ENCODE peak calls at places on chromosome 10, in five cellular contexts. One of them, this sample, is unnamed.
A peak's percentile ranks its signal among the peaks of the same experiment; 100 is the strongest.

GRCh38 chr10:130935051-130935450 is 376.5 kb downstream of the TCERG1L start:
- DNase-seq in heart right ventricle: no peak
- DNase-seq in SK-N-SH: no peak
- DNase-seq in cardiac muscle cell: no peak
- DNase-seq in hepatocyte: peak; percentile 52
- DNase-seq in this sample: no peak

GRCh38 chr10:59557642-59558041 is 152.0 kb downstream of the SLC16A9 start:
- DNase-seq in heart right ventricle: no peak
- DNase-seq in SK-N-SH: no peak
- DNase-seq in cardiac muscle cell: peak; percentile 60
- DNase-seq in hepatocyte: no peak
- DNase-seq in this sample: no peak

GRCh38 chr10:101060036-101060950 is 1.5 kb upstream of the KAZALD1 start:
- DNase-seq in heart right ventricle: peak; percentile 93
- DNase-seq in SK-N-SH: peak; percentile 73
- DNase-seq in cardiac muscle cell: peak; percentile 93
- DNase-seq in hepatocyte: peak; percentile 96
- DNase-seq in this sample: peak; percentile 97

GRCh38 chr10:110421512-110422138 is 76.1 kb upstream of the DUSP5 start:
- DNase-seq in heart right ventricle: no peak
- DNase-seq in SK-N-SH: no peak
- DNase-seq in cardiac muscle cell: no peak
- DNase-seq in hepatocyte: no peak
- DNase-seq in this sample: no peak

GRCh38 chr10:116864436-116864835 is 15.1 kb downstream of the ENO4 start:
- DNase-seq in heart right ventricle: no peak
- DNase-seq in SK-N-SH: no peak
- DNase-seq in cardiac muscle cell: no peak
- DNase-seq in hepatocyte: no peak
- DNase-seq in this sample: no peak

GRCh38 chr10:98427011-98427515 is 12.1 kb upstream of the PYROXD2 start:
- DNase-seq in heart right ventricle: no peak
- DNase-seq in SK-N-SH: no peak
- DNase-seq in cardiac muscle cell: no peak
- DNase-seq in hepatocyte: no peak
- DNase-seq in this sample: no peak

GRCh38 chr10:285216-285967 is 150.1 kb downstream of the ZMYND11 start:
- DNase-seq in heart right ventricle: no peak
- DNase-seq in SK-N-SH: no peak
- DNase-seq in cardiac muscle cell: no peak
- DNase-seq in hepatocyte: no peak
- DNase-seq in this sample: no peak

GRCh38 chr10:93420091-93420490 is 62.0 kb downstream of the MYOF start:
- DNase-seq in heart right ventricle: no peak
- DNase-seq in SK-N-SH: peak; percentile 56
- DNase-seq in cardiac muscle cell: peak; percentile 53
- DNase-seq in hepatocyte: no peak
- DNase-seq in this sample: no peak

DNA sequence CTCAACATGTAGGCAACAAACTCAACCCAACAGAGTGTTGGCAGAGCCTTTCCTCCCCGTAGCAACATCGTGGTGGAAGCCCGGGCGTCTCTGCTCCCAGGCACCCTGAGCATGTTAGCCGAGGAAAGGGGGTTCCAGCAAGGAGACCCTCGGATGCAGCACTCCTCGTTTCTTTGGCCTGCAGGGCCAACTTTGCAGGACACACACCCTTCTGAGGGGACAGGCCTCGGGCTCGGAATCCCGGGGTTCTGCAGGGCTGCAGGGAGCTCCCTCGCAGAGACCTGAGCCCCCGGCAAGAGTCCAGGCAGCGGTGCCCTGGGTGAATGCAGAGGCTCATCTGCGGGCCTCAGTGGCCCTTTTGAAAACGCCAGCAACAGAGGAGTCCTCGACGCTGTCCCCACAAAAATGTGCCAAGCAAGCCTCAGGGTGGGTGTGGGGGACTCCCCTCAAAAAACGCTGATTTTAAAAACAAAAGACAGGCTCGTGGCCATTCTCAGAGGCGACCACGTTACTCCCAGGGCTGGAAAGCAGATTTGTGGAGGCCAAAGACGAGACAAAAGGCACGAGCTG is 1.4 kb downstream of the FAM171A1 start:
- DNase-seq in heart right ventricle: peak; percentile 27
- DNase-seq in SK-N-SH: peak; percentile 64
- DNase-seq in cardiac muscle cell: peak; percentile 11
- DNase-seq in hepatocyte: peak; percentile 30
- DNase-seq in this sample: peak; percentile 28
- H3K4me1 ChIP-seq in heart right ventricle: no peaks in the 10 kb centered on the region
- H3K4me1 ChIP-seq in SK-N-SH: no peaks in the 10 kb centered on the region
- H3K4me1 ChIP-seq in cardiac muscle cell: peaks cover 14% of the 10 kb centered on the region
- H3K4me1 ChIP-seq in hepatocyte: peaks cover 8% of the 10 kb centered on the region
- H3K4me1 ChIP-seq in this sample: no peaks in the 10 kb centered on the region

DNA sequence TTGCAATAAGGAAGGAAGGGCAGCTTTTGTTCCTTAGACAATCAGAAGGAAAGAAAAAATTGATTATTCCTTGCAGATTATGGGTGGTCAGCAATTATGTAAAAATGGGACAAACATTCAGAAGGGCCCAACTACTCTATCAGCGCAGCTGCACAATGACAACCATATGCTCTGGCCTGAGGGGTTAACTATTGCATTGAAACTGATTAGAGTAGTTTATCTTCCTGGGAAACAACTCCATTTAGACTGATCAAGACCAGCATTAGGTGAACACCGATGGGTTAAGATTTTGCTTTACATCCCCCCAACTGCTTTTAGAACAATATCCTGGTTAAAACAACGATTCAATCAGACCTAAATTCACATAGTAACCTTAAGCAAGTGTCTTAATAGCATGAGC is 426.1 kb upstream of the NRP1 start:
- DNase-seq in heart right ventricle: no peak
- DNase-seq in SK-N-SH: peak; percentile 43
- DNase-seq in cardiac muscle cell: no peak
- DNase-seq in hepatocyte: no peak
- DNase-seq in this sample: no peak
- H3K4me3 ChIP-seq in heart right ventricle: no peak overlapping the region
- H3K4me3 ChIP-seq in SK-N-SH: no peak overlapping the region
- H3K4me3 ChIP-seq in cardiac muscle cell: no peak overlapping the region
- H3K4me3 ChIP-seq in hepatocyte: no peak overlapping the region
- H3K4me3 ChIP-seq in this sample: no peak overlapping the region

DNA sequence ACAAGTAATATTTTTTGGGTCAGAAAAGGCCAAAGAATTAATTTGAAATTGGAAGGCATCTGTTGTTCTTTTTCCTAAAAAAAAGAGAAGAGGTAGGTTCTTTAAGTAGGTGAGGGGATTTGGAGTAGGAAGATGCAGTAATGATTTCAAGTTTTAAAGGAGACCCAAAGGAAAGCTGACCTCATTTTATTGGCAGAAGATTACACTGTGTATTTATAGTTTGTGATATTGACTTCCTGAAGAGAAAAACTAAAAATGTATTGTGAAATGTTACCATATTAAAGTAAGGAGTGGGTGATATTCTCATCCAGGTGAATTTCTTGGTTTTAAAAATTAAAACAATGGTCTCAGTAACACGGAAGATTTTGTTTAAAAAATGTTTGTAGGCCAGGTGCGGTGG is 56.6 kb upstream of the CELF2 start:
- DNase-seq in heart right ventricle: no peak
- DNase-seq in SK-N-SH: no peak
- DNase-seq in cardiac muscle cell: no peak
- DNase-seq in hepatocyte: no peak
- DNase-seq in this sample: no peak
- H3K27me3 ChIP-seq in heart right ventricle: no peaks in the 10 kb centered on the region
- H3K27me3 ChIP-seq in SK-N-SH: no peaks in the 10 kb centered on the region
- H3K27me3 ChIP-seq in cardiac muscle cell: no peaks in the 10 kb centered on the region
- H3K27me3 ChIP-seq in hepatocyte: no peaks in the 10 kb centered on the region
- H3K27me3 ChIP-seq in this sample: no peaks in the 10 kb centered on the region

GRCh38 chr10:119896061-119896655 is 3.6 kb downstream of the SEC23IP start:
- DNase-seq in heart right ventricle: no peak
- DNase-seq in SK-N-SH: no peak
- DNase-seq in cardiac muscle cell: peak; percentile 12
- DNase-seq in hepatocyte: peak; percentile 22
- DNase-seq in this sample: no peak

GRCh38 chr10:119893845-119894427 is 1.4 kb downstream of the SEC23IP start:
- DNase-seq in heart right ventricle: no peak
- DNase-seq in SK-N-SH: no peak
- DNase-seq in cardiac muscle cell: no peak
- DNase-seq in hepatocyte: no peak
- DNase-seq in this sample: no peak

GRCh38 chr10:119896937-119897336 is 4.4 kb downstream of the SEC23IP start:
- DNase-seq in heart right ventricle: peak; percentile 69
- DNase-seq in SK-N-SH: peak; percentile 56
- DNase-seq in cardiac muscle cell: peak; percentile 90
- DNase-seq in hepatocyte: peak; percentile 59
- DNase-seq in this sample: no peak

GRCh38 chr10:119897366-119897765 is 4.8 kb downstream of the SEC23IP start:
- DNase-seq in heart right ventricle: no peak
- DNase-seq in SK-N-SH: no peak
- DNase-seq in cardiac muscle cell: no peak
- DNase-seq in hepatocyte: peak; percentile 8
- DNase-seq in this sample: no peak

GRCh38 chr10:119898577-119898976 is 6.0 kb downstream of the SEC23IP start:
- DNase-seq in heart right ventricle: no peak
- DNase-seq in SK-N-SH: no peak
- DNase-seq in cardiac muscle cell: no peak
- DNase-seq in hepatocyte: no peak
- DNase-seq in this sample: no peak
- H3K4me1 ChIP-seq in heart right ventricle: peaks cover 25% of the 10 kb centered on the region
- H3K4me1 ChIP-seq in SK-N-SH: no peaks in the 10 kb centered on the region
- H3K4me1 ChIP-seq in cardiac muscle cell: peaks cover 22% of the 10 kb centered on the region
- H3K4me1 ChIP-seq in hepatocyte: peaks cover 31% of the 10 kb centered on the region
- H3K4me1 ChIP-seq in this sample: no peaks in the 10 kb centered on the region

DNA sequence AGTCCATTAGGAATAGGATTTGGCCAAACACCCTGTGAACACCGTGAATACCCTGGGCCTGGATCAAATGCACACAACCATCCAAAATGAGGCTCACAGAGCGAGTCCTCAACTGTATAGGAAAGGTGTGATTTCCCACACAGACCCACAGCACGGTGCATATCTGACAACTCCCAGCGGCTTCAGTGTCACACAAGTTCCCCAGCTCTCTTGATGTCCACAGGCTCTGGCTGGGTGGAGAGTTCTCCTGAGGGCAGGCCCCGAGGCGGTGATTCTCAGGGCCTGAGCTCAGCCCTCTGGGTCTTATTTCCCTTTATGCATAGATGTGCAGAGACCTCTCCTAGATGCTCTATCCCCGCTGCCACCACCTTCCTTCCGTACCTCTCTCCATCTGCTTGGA is 64.1 kb downstream of the SH3PXD2A start:
- DNase-seq in heart right ventricle: no peak
- DNase-seq in SK-N-SH: no peak
- DNase-seq in cardiac muscle cell: no peak
- DNase-seq in hepatocyte: no peak
- DNase-seq in this sample: no peak
- H3K4me3 ChIP-seq in heart right ventricle: no peak overlapping the region
- H3K4me3 ChIP-seq in SK-N-SH: no peak overlapping the region
- H3K4me3 ChIP-seq in cardiac muscle cell: no peak overlapping the region
- H3K4me3 ChIP-seq in hepatocyte: no peak overlapping the region
- H3K4me3 ChIP-seq in this sample: no peak overlapping the region

GRCh38 chr10:124660404-124661125 is 83.6 kb downstream of the FAM53B start:
- DNase-seq in heart right ventricle: peak; percentile 9
- DNase-seq in SK-N-SH: no peak
- DNase-seq in cardiac muscle cell: no peak
- DNase-seq in hepatocyte: no peak
- DNase-seq in this sample: no peak
- H3K27me3 ChIP-seq in heart right ventricle: no peaks in the 10 kb centered on the region
- H3K27me3 ChIP-seq in SK-N-SH: no peaks in the 10 kb centered on the region
- H3K27me3 ChIP-seq in cardiac muscle cell: no peaks in the 10 kb centered on the region
- H3K27me3 ChIP-seq in hepatocyte: no peaks in the 10 kb centered on the region
- H3K27me3 ChIP-seq in this sample: no peaks in the 10 kb centered on the region